ENCODE peak calls at places on chromosomes 2 and 18, in seven cellular contexts. S is cardiac fibroblast; V is A549; P is right atrium auricular region; Y is heart right ventricle; Q is activated CD8-positive, alpha-beta T cell treated with anti-CD3 and anti-CD28 coated beads for 36 hours; T is B cell. F is an unnamed sample.

GRCh38 chr18:55461843-55462242 is 126.1 kb downstream of the TCF4 start:
- DNase-seq in S (no peak), V (no peak), P (no peak), Y (no peak), Q (no peak), T (no peak), F (no peak)

GRCh38 chr2:229489016-229489415 is 217.9 kb upstream of the PID1 start:
- DNase-seq in S (peak; percentile 94), V (no peak), P (no peak), Y (no peak), Q (no peak), T (no peak), F (peak; percentile 99)

GRCh38 chr2:84865181-84865783 is 15.6 kb downstream of the TRABD2A start:
- DNase-seq in S (peak; percentile 49), V (peak; percentile 40), P (no peak), Y (no peak), Q (no peak), T (no peak), F (peak; percentile 47)

GRCh38 chr18:31795747-31796146 is 35.1 kb upstream of the SLC25A52 start:
- DNase-seq in S (no peak), V (no peak), P (no peak), Y (no peak), Q (no peak), T (no peak), F (no peak)

GRCh38 chr2:36858551-36859365 is 107.6 kb downstream of the STRN start:
- DNase-seq in S (no peak), V (no peak), P (no peak), Y (no peak), Q (no peak), T (no peak), F (no peak)

GRCh38 chr18:51255694-51256093 is 58.2 kb upstream of the MEX3C start:
- DNase-seq in S (peak; percentile 12), V (no peak), P (no peak), Y (no peak), Q (no peak), T (no peak), F (no peak)

GRCh38 chr2:180519276-180519675 is 461.1 kb upstream of the UBE2E3 start:
- DNase-seq in S (peak; percentile 80), V (peak; percentile 11), P (no peak), Y (no peak), Q (no peak), T (no peak), F (peak; percentile 73)

GRCh38 chr2:64850641-64851040 is 138.6 kb upstream of the SLC1A4 start:
- DNase-seq in S (no peak), V (no peak), P (no peak), Y (no peak), Q (no peak), T (no peak), F (no peak)

GRCh38 chr2:9744256-9745004 is 98.8 kb upstream of the TAF1B start:
- DNase-seq in S (no peak), V (no peak), P (no peak), Y (no peak), Q (no peak), T (no peak), F (no peak)

GRCh38 chr2:219430633-219431615 is 3.7 kb upstream of the SPEG start:
- DNase-seq in S (peak; percentile 40), V (no peak), P (no peak), Y (peak; percentile 52), Q (no peak), T (no peak), F (peak; percentile 60)

GRCh38 chr2:23419171-23420090 is 34.5 kb downstream of the KLHL29 start:
- DNase-seq in S (peak; percentile 51), V (no peak), P (no peak), Y (no peak), Q (no peak), T (no peak), F (no peak)

GRCh38 chr2:240287011-240287410 is 146.6 kb upstream of the OTOS start:
- DNase-seq in S (no peak), V (no peak), P (no peak), Y (no peak), Q (no peak), T (no peak), F (no peak)

GRCh38 chr2:145617906-145618305 is 1098.0 kb upstream of the ZEB2 start:
- DNase-seq in S (peak; percentile 72), V (no peak), P (no peak), Y (no peak), Q (no peak), T (no peak), F (no peak)

GRCh38 chr2:187497140-187497539 is 49.1 kb upstream of the CALCRL start:
- DNase-seq in S (no peak), V (no peak), P (no peak), Y (no peak), Q (no peak), T (no peak), F (no peak)

GRCh38 chr2:187500585-187501359 is 52.7 kb upstream of the CALCRL start:
- DNase-seq in S (peak; percentile 79), V (peak; percentile 25), P (no peak), Y (no peak), Q (no peak), T (no peak), F (peak; percentile 72)

GRCh38 chr2:187499941-187500532 is 52.0 kb upstream of the CALCRL start:
- DNase-seq in S (peak; percentile 79), V (peak; percentile 19), P (no peak), Y (peak; percentile 57), Q (peak; percentile 72), T (no peak), F (peak; percentile 76)

GRCh38 chr2:187493877-187494568 is 46.0 kb upstream of the CALCRL start:
- DNase-seq in S (no peak), V (no peak), P (no peak), Y (no peak), Q (no peak), T (no peak), F (no peak)

GRCh38 chr2:187497858-187498463 is 49.9 kb upstream of the CALCRL start:
- DNase-seq in S (peak; percentile 43), V (no peak), P (no peak), Y (no peak), Q (no peak), T (no peak), F (peak; percentile 31)
- TF ChIP-seq CTCF in S (peak; percentile 36), V (peak; percentile 64), P (no peak), Y (peak; percentile 45), Q (peak; percentile 54), T (peak; percentile 29), F (peak; percentile 49)

DNA sequence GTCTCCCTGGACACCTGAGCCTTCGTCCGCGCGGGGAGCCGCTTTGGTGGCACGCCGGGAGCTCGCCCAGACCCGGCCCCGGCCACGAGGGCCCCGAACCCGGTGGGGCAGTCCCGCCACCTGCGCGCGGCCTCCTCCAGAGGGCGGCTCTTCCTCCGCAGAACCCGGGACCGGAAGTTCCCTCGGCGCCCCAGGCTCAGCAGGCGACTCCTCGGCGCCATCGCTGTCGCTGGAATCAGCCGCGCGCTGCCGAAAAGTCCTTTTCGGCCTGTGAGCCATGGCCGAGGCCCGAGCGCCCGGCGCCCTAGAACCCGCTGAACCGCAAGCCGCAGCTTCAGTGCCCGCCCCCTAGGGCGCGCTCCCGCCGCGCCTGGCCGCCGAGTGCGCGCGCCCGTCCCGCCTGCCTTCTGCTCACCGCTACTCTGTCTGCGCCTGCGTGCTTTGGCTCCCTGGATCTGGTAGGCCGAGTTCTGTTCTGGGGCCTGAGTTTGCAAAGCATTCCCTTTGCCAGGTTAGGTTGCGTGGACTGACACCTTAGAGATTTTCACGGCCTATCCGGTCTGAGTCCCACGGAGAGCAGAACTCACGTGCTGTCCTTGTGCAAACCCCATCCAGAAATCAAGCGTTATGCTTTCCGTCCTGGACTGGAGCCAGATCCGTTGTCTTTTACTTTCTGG is at the start of gene GCFC2:
- DNase-seq in S (peak; percentile 87), V (peak; percentile 89), P (peak; percentile 89), Y (peak; percentile 87), Q (peak; percentile 87), T (peak; percentile 95), F (peak; percentile 89)
- TF ChIP-seq CTCF in S (peak; percentile 25), V (peak; percentile 42), P (no peak), Y (peak; percentile 27), Q (no peak), T (peak; percentile 51), F (peak; percentile 36)

DNA sequence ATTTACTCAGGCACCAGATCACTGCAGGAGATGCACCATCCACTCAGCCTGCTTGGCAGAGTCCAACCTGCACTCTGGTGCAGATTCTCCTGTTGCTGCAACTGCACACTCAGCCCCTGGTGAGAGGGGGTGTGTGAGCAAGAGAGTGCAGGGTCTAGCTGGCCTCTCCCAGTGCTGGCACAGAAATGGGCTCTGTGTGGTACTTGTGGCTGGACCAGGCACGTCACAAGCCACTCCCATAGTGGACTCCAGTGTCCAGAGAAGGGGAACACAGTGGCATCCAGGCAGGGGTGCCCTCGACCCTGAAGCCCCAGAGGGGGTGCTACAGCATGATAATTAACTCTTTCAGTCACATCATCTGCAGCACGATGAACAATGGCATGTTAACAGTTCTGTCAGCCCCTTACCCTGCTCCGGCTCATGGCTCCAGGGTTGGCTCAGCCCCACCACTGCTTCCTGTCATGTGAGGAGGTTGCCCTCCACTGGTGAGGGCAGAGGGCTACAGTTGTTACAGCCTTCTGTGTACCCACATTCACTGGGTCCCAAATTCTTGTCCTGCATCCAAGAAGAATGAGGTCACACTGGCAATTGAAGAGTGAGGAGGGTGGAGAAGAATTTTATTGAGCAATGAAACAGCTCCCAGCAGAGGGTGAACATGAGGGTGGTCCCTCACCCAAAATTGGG is 135.7 kb downstream of the EVA1A start:
- DNase-seq in S (peak; percentile 7), V (no peak), P (no peak), Y (no peak), Q (peak; percentile 10), T (no peak), F (peak; percentile 24)
- TF ChIP-seq CTCF in S (no peak), V (peak; percentile 46), P (no peak), Y (no peak), Q (no peak), T (no peak), F (no peak)

GRCh38 chr2:224360801-224361251 is 41.1 kb downstream of the FAM124B start:
- DNase-seq in S (no peak), V (no peak), P (no peak), Y (no peak), Q (no peak), T (no peak), F (peak; percentile 78)

GRCh38 chr2:224363281-224363680 is 38.6 kb downstream of the FAM124B start:
- DNase-seq in S (no peak), V (no peak), P (no peak), Y (no peak), Q (no peak), T (no peak), F (no peak)

GRCh38 chr2:224357098-224357901 is 44.6 kb downstream of the FAM124B start:
- DNase-seq in S (peak; percentile 79), V (peak; percentile 47), P (no peak), Y (peak; percentile 52), Q (peak; percentile 61), T (peak; percentile 66), F (peak; percentile 72)

GRCh38 chr2:224362094-224362493 is 39.8 kb downstream of the FAM124B start:
- DNase-seq in S (no peak), V (no peak), P (no peak), Y (no peak), Q (no peak), T (no peak), F (no peak)

GRCh38 chr2:224359569-224359968 is 42.3 kb downstream of the FAM124B start:
- DNase-seq in S (peak; percentile 9), V (no peak), P (no peak), Y (no peak), Q (peak; percentile 32), T (no peak), F (peak; percentile 20)
- TF ChIP-seq CTCF in S (peak; percentile 44), V (peak; percentile 5), P (no peak), Y (no peak), Q (peak; percentile 32), T (peak; percentile 6), F (peak; percentile 10)